ENCODE peak calls at places on chromosomes 13 and 19, in ten cellular contexts. L is mammary epithelial cell, Z is IMR-90, W is PC-9, G is SK-N-SH, Y is bronchial epithelial cell, O is heart left ventricle, H is fibroblast of the aortic adventitia, N is body of pancreas, X is fibroblast of lung. A is an unnamed sample.

GRCh38 chr19:34148672-34149185 is 23.6 kb upstream of the LSM14A start:
- DNase-seq in L (no peak), Z (no peak), W (no peak), G (no peak), Y (no peak), O (no peak), H (no peak), N (no peak), X (no peak), A (no peak)

GRCh38 chr13:113082198-113083021 is 23.2 kb upstream of the F7 start:
- DNase-seq in L (no peak), Z (no peak), W (no peak), G (no peak), Y (no peak), O (peak), H (no peak), N (no peak), X (no peak), A (no peak)

GRCh38 chr19:33446918-33447293 is 73.4 kb downstream of the CEBPG start:
- DNase-seq in L (no peak), Z (no peak), W (no peak), G (no peak), Y (no peak), O (peak), H (no peak), N (no peak), X (no peak), A (no peak)

GRCh38 chr19:13056052-13056660 is 46.5 kb downstream of the LYL1 start:
- DNase-seq in L (peak), Z (peak), W (no peak), G (peak), Y (peak), O (peak), H (peak), N (no peak), X (peak), A (peak)

GRCh38 chr13:85833938-85834337 is 34.7 kb upstream of the SLITRK6 start:
- DNase-seq in L (no peak), Z (no peak), W (no peak), G (no peak), Y (no peak), O (no peak), H (no peak), N (no peak), X (no peak), A (no peak)

GRCh38 chr19:2327773-2328400 is 499 bp downstream of the LSM7 start:
- DNase-seq in L (peak), Z (peak), W (peak), G (peak), Y (peak), O (no peak), H (peak), N (peak), X (peak), A (peak)

GRCh38 chr19:50030937-50031336 is 5.1 kb downstream of the ZNF473 start:
- DNase-seq in L (no peak), Z (no peak), W (no peak), G (no peak), Y (no peak), O (no peak), H (no peak), N (no peak), X (no peak), A (no peak)

GRCh38 chr19:44718441-44719261 is 19.7 kb downstream of the CEACAM16 start:
- DNase-seq in L (no peak), Z (peak), W (peak), G (no peak), Y (no peak), O (peak), H (peak), N (peak), X (peak), A (peak)

GRCh38 chr19:56837892-56838679 is 2.4 kb downstream of the PEG3 start:
- DNase-seq in L (peak), Z (no peak), W (no peak), G (peak), Y (no peak), O (peak), H (no peak), N (peak), X (no peak), A (peak)

GRCh38 chr13:98208606-98209005 is 31.5 kb upstream of the RNF113B start:
- DNase-seq in L (no peak), Z (no peak), W (no peak), G (no peak), Y (no peak), O (no peak), H (no peak), N (no peak), X (no peak), A (no peak)

GRCh38 chr13:111970501-111971155 is 96.3 kb upstream of the SOX1 start:
- DNase-seq in L (no peak), Z (no peak), W (no peak), G (no peak), Y (no peak), O (no peak), H (no peak), N (no peak), X (no peak), A (no peak)

GRCh38 chr19:16001481-16002312 is 52.9 kb downstream of the OR10H4 start:
- DNase-seq in L (peak), Z (peak), W (no peak), G (no peak), Y (peak), O (no peak), H (peak), N (peak), X (peak), A (peak)

GRCh38 chr19:32615569-32615968 is 34.6 kb downstream of the PDCD5 start:
- DNase-seq in L (no peak), Z (no peak), W (no peak), G (no peak), Y (no peak), O (no peak), H (no peak), N (no peak), X (no peak), A (no peak)

GRCh38 chr13:80072231-80072630 is 268.7 kb downstream of the SPRY2 start:
- DNase-seq in L (no peak), Z (no peak), W (no peak), G (no peak), Y (no peak), O (no peak), H (no peak), N (no peak), X (no peak), A (no peak)

GRCh38 chr13:73399347-73400216 is 340.8 kb downstream of the KLF5 start:
- DNase-seq in L (peak), Z (no peak), W (peak), G (no peak), Y (peak), O (no peak), H (no peak), N (no peak), X (peak), A (no peak)

GRCh38 chr13:45654633-45655349 is 39.3 kb upstream of the ERICH6B start:
- DNase-seq in L (no peak), Z (no peak), W (no peak), G (no peak), Y (no peak), O (no peak), H (no peak), N (no peak), X (no peak), A (no peak)

GRCh38 chr19:55094456-55095259 is 19.0 kb downstream of the EPS8L1 start:
- DNase-seq in L (no peak), Z (no peak), W (no peak), G (no peak), Y (no peak), O (no peak), H (no peak), N (no peak), X (no peak), A (no peak)

GRCh38 chr19:5451494-5451893 is 3.7 kb upstream of the ZNRF4 start:
- DNase-seq in L (no peak), Z (no peak), W (no peak), G (no peak), Y (no peak), O (no peak), H (no peak), N (no peak), X (no peak), A (no peak)

GRCh38 chr13:24463078-24463477 is 49.5 kb downstream of the PARP4 start:
- DNase-seq in L (no peak), Z (no peak), W (no peak), G (no peak), Y (no peak), O (no peak), H (no peak), N (no peak), X (no peak), A (no peak)

GRCh38 chr13:69243366-69243765 is 864.3 kb upstream of the ATXN8OS start:
- DNase-seq in L (no peak), Z (no peak), W (no peak), G (no peak), Y (no peak), O (no peak), H (no peak), N (no peak), X (no peak), A (no peak)

GRCh38 chr13:50915562-50915961 is 6.0 kb downstream of the RNASEH2B start:
- DNase-seq in L (no peak), Z (no peak), W (no peak), G (no peak), Y (no peak), O (no peak), H (no peak), N (no peak), X (no peak), A (no peak)

GRCh38 chr13:77698211-77699058 is 948 bp downstream of the SLAIN1 start:
- DNase-seq in L (no peak), Z (no peak), W (no peak), G (peak), Y (no peak), O (peak), H (no peak), N (peak), X (peak), A (no peak)

GRCh38 chr19:5397804-5398692 is 57.2 kb upstream of the ZNRF4 start:
- DNase-seq in L (no peak), Z (no peak), W (no peak), G (peak), Y (no peak), O (no peak), H (no peak), N (no peak), X (no peak), A (no peak)

GRCh38 chr19:29076963-29077362 is 136.0 kb downstream of the UQCRFS1 start:
- DNase-seq in L (no peak), Z (no peak), W (no peak), G (no peak), Y (no peak), O (no peak), H (no peak), N (no peak), X (no peak), A (no peak)

GRCh38 chr19:23415034-23415433 is 19.8 kb upstream of the ZNF91 start:
- DNase-seq in L (no peak), Z (no peak), W (no peak), G (no peak), Y (no peak), O (no peak), H (no peak), N (no peak), X (no peak), A (no peak)

GRCh38 chr13:45178349-45179142 is 22.3 kb downstream of the KCTD4 start:
- DNase-seq in L (no peak), Z (peak), W (no peak), G (no peak), Y (peak), O (peak), H (peak), N (no peak), X (peak), A (peak)

GRCh38 chr13:102878491-102878890 is 32.7 kb downstream of the ERCC5 start:
- DNase-seq in L (no peak), Z (peak), W (no peak), G (no peak), Y (no peak), O (no peak), H (peak), N (no peak), X (peak), A (peak)

GRCh38 chr13:74886496-74886895 is 595.5 kb downstream of the TBC1D4 start:
- DNase-seq in L (peak), Z (peak), W (no peak), G (no peak), Y (peak), O (no peak), H (peak), N (no peak), X (peak), A (peak)

GRCh38 chr13:43984292-43984691 is 104.6 kb downstream of the LACC1 start:
- DNase-seq in L (no peak), Z (no peak), W (no peak), G (no peak), Y (no peak), O (no peak), H (no peak), N (no peak), X (no peak), A (no peak)

GRCh38 chr19:16714702-16715294 is 4.8 kb upstream of the NWD1 start:
- DNase-seq in L (peak), Z (peak), W (peak), G (peak), Y (peak), O (no peak), H (peak), N (peak), X (peak), A (peak)

GRCh38 chr19:50203281-50204080 is at the start of gene MYH14:
- DNase-seq in L (no peak), Z (no peak), W (peak), G (peak), Y (no peak), O (peak), H (no peak), N (peak), X (peak), A (peak)

GRCh38 chr19:29098863-29099481 is 114.0 kb downstream of the UQCRFS1 start:
- DNase-seq in L (peak), Z (peak), W (peak), G (no peak), Y (peak), O (peak), H (peak), N (peak), X (peak), A (peak)

GRCh38 chr13:22938576-22938975 is 242.2 kb upstream of the SGCG start:
- DNase-seq in L (no peak), Z (no peak), W (no peak), G (no peak), Y (no peak), O (no peak), H (no peak), N (no peak), X (no peak), A (no peak)

GRCh38 chr13:102856603-102857002 is 10.8 kb downstream of the ERCC5 start:
- DNase-seq in L (peak), Z (no peak), W (no peak), G (no peak), Y (peak), O (peak), H (peak), N (no peak), X (peak), A (peak)

GRCh38 chr13:98664510-98664909 is 87.6 kb upstream of the STK24 start:
- DNase-seq in L (no peak), Z (no peak), W (no peak), G (no peak), Y (no peak), O (no peak), H (no peak), N (no peak), X (no peak), A (no peak)

GRCh38 chr13:106382569-106382968 is 152.9 kb downstream of the EFNB2 start:
- DNase-seq in L (no peak), Z (no peak), W (no peak), G (no peak), Y (no peak), O (no peak), H (no peak), N (no peak), X (no peak), A (no peak)

GRCh38 chr19:58570770-58571574 is 2.2 kb downstream of the MZF1 start:
- DNase-seq in L (no peak), Z (no peak), W (no peak), G (no peak), Y (no peak), O (peak), H (no peak), N (peak), X (no peak), A (no peak)

GRCh38 chr13:53121131-53121773 is 92.6 kb downstream of the OLFM4 start:
- DNase-seq in L (no peak), Z (no peak), W (no peak), G (no peak), Y (no peak), O (no peak), H (no peak), N (no peak), X (no peak), A (no peak)

GRCh38 chr13:110518571-110518970 is 43.0 kb downstream of the RAB20 start:
- DNase-seq in L (no peak), Z (no peak), W (no peak), G (no peak), Y (no peak), O (no peak), H (no peak), N (no peak), X (no peak), A (no peak)

GRCh38 chr19:806815-807421 is 9.7 kb downstream of the PTBP1 start:
- DNase-seq in L (no peak), Z (no peak), W (no peak), G (peak), Y (no peak), O (no peak), H (no peak), N (no peak), X (no peak), A (no peak)
- TF ChIP-seq CTCF in L (no peak), Z (no peak), W (no peak), G (no peak), Y (no peak), O (no peak), H (no peak), N (no peak), X (no peak), A (no peak)

GRCh38 chr13:29887030-29887557 is 36.7 kb upstream of the UBL3 start:
- DNase-seq in L (no peak), Z (peak), W (no peak), G (no peak), Y (no peak), O (no peak), H (no peak), N (no peak), X (no peak), A (no peak)
- H3K4me3 ChIP-seq in L (no peak), Z (no peak), W (no peak), G (no peak), Y (no peak), O (no peak), H (no peak), N (no peak), X (no peak), A (no peak)

DNA sequence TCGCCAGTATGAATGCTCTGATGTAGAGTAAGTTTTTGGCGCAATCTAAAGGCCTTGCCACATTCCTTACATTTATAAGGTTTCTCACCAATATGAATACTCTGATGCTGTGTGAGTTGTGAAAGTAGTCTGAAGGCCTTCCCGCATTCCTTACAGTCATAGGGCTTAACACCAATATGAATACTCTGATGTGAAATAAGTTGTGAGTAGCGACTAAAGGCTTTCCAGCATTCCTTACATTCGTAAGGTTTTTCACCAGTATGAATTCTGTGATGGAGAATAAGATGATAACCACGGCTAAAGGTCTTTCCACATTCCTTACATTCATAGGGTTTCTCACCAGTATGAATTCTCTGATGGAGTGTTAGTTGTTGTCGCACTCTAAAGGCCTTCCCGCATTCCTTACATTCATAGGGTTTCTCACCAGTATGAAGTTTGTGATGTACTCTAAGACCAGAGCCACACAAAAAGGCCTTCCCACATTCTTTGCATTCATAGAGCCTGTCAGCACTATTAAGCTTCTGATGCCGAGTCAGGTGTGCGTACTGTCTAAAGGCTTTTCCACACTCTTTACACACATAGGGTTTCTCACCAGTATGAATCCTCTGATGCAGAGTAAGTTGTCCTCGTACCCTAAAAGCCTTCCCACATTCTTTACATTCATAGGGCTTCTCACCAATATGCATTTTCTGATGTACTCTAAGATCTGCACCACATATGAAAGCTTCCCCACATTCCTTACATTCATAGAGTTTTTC is 14.1 kb upstream of the ZFP14 start:
- DNase-seq in L (no peak), Z (no peak), W (no peak), G (no peak), Y (no peak), O (no peak), H (no peak), N (no peak), X (no peak), A (no peak)
- TF ChIP-seq CTCF in L (no peak), Z (no peak), W (no peak), G (no peak), Y (no peak), O (no peak), H (no peak), N (no peak), X (no peak), A (no peak)

GRCh38 chr19:40607311-40607871 is 6.2 kb downstream of the LTBP4 start:
- DNase-seq in L (no peak), Z (no peak), W (no peak), G (no peak), Y (no peak), O (peak), H (no peak), N (no peak), X (no peak), A (no peak)

GRCh38 chr19:40603071-40603718 is 2.0 kb downstream of the LTBP4 start:
- DNase-seq in L (peak), Z (peak), W (no peak), G (no peak), Y (peak), O (peak), H (peak), N (no peak), X (peak), A (no peak)

GRCh38 chr19:40603719-40604646 is 2.8 kb downstream of the LTBP4 start:
- DNase-seq in L (peak), Z (peak), W (peak), G (peak), Y (peak), O (peak), H (peak), N (peak), X (peak), A (peak)

GRCh38 chr19:40605201-40605971 is 4.2 kb downstream of the LTBP4 start:
- DNase-seq in L (peak), Z (peak), W (peak), G (peak), Y (peak), O (peak), H (peak), N (peak), X (peak), A (peak)

GRCh38 chr19:40604647-40605200 is 3.6 kb downstream of the LTBP4 start:
- DNase-seq in L (peak), Z (no peak), W (no peak), G (no peak), Y (peak), O (peak), H (no peak), N (peak), X (no peak), A (no peak)
- H3K4me3 ChIP-seq in L (peak), Z (no peak), W (peak), G (peak), Y (peak), O (no peak), H (no peak), N (no peak), X (no peak), A (peak)

DNA sequence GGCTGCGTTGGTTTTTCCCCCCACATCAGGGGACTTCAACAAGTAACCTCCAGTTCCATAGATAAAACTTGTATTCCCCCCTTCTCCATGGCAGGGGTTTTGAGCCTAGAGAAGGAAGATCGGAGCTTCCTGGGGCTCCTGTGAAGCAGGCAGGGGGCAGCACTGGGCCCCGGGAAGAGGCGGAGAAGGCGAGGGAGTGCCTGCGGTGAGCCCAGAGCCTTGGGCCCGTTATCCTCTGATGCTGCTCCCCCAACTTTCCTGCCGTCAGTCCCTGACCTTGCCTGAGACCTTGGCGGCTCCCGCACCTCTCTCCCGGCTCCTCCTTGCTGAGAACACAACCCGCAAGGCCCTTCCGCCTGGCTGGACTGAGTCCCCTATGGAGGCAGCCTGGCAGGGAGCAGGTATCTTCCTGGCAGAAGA is 2.5 kb downstream of the LIPE start:
- DNase-seq in L (no peak), Z (no peak), W (no peak), G (peak), Y (no peak), O (peak), H (no peak), N (no peak), X (no peak), A (no peak)
- TF ChIP-seq CTCF in L (peak), Z (no peak), W (no peak), G (no peak), Y (no peak), O (no peak), H (no peak), N (no peak), X (no peak), A (no peak)

GRCh38 chr13:59112375-59112774 is 1051.4 kb downstream of the DIAPH3 start:
- DNase-seq in L (peak), Z (peak), W (no peak), G (peak), Y (peak), O (no peak), H (peak), N (peak), X (peak), A (peak)
- H3K4me3 ChIP-seq in L (no peak), Z (no peak), W (no peak), G (no peak), Y (no peak), O (no peak), H (no peak), N (no peak), X (no peak), A (no peak)